ENCODE peak calls at places on chromosomes 4 and X, in six cellular contexts. Q is hepatocyte, K is NCI-H446, N is upper lobe of left lung, J is SJSA1, C is breast epithelium. H is an unnamed sample.

GRCh38 chr4:102120846-102121245 is 224.4 kb downstream of the SLC39A8 start:
- DNase-seq in K (no peak), Q (no peak), N (no peak), C (no peak), J (no peak), H (no peak)

GRCh38 chr4:177907736-177908424 is 465.6 kb upstream of the AGA start:
- DNase-seq in K (no peak), Q (peak), N (no peak), C (no peak), J (no peak), H (no peak)

GRCh38 chrX:102651242-102651967 is at the start of gene GPRASP1:
- DNase-seq in K (no peak), N (peak), J (no peak), Q (peak), C (peak), H (peak)

GRCh38 chr4:110629214-110629754 is 6.4 kb upstream of the PITX2 start:
- DNase-seq in J (no peak), K (no peak), Q (no peak), N (no peak), C (no peak), H (no peak)

GRCh38 chrX:145178268-145178667 is 69.0 kb upstream of the SPANXN1 start:
- DNase-seq in J (no peak), N (no peak), C (no peak), Q (no peak), K (no peak), H (no peak)

GRCh38 chrX:69388526-69388925 is 115.6 kb upstream of the NALF2 start:
- DNase-seq in C (no peak), Q (no peak), J (no peak), K (peak), N (no peak), H (no peak)

GRCh38 chrX:110213183-110213582 is 104.7 kb downstream of the AMMECR1 start:
- DNase-seq in K (no peak), J (no peak), N (no peak), C (no peak), Q (no peak), H (no peak)

GRCh38 chrX:108312011-108312410 is 126.2 kb downstream of the COL4A6 start:
- DNase-seq in K (no peak), Q (no peak), J (no peak), C (no peak), N (no peak), H (no peak)

H was measured in GM13976.